ENCODE peak calls at places on chromosomes 7 and 10, in nine cellular contexts. One of them, this sample, is unnamed.

GRCh38 chr7:86818903-86819302 is 175.2 kb downstream of the GRM3 start:
- DNase-seq in brain microvascular endothelial cell: no peak
- DNase-seq in spleen: no peak
- DNase-seq in tibial nerve: no peak
- DNase-seq in right cardiac atrium: no peak
- DNase-seq in upper lobe of right lung: no peak
- DNase-seq in kidney epithelial cell: no peak
- DNase-seq in fibroblast of the aortic adventitia: no peak
- DNase-seq in A673: peak
- DNase-seq in this sample: no peak

GRCh38 chr7:45446195-45446944 is 127.8 kb upstream of the ADCY1 start:
- DNase-seq in brain microvascular endothelial cell: no peak
- DNase-seq in spleen: no peak
- DNase-seq in tibial nerve: no peak
- DNase-seq in right cardiac atrium: no peak
- DNase-seq in upper lobe of right lung: no peak
- DNase-seq in kidney epithelial cell: peak
- DNase-seq in fibroblast of the aortic adventitia: no peak
- DNase-seq in A673: no peak
- DNase-seq in this sample: no peak

GRCh38 chr7:4220011-4220410 is 462.1 kb upstream of the FOXK1 start:
- DNase-seq in brain microvascular endothelial cell: no peak
- DNase-seq in spleen: no peak
- DNase-seq in tibial nerve: no peak
- DNase-seq in right cardiac atrium: no peak
- DNase-seq in upper lobe of right lung: no peak
- DNase-seq in kidney epithelial cell: no peak
- DNase-seq in fibroblast of the aortic adventitia: no peak
- DNase-seq in A673: no peak
- DNase-seq in this sample: peak

GRCh38 chr10:93259126-93259525 is 185.4 kb downstream of the CYP26A1 start:
- DNase-seq in brain microvascular endothelial cell: no peak
- DNase-seq in spleen: no peak
- DNase-seq in tibial nerve: no peak
- DNase-seq in right cardiac atrium: no peak
- DNase-seq in upper lobe of right lung: no peak
- DNase-seq in kidney epithelial cell: no peak
- DNase-seq in fibroblast of the aortic adventitia: peak
- DNase-seq in A673: no peak
- DNase-seq in this sample: no peak

GRCh38 chr10:79266543-79267312 is 80.5 kb upstream of the PPIF start:
- DNase-seq in brain microvascular endothelial cell: peak
- DNase-seq in spleen: no peak
- DNase-seq in tibial nerve: no peak
- DNase-seq in right cardiac atrium: peak
- DNase-seq in upper lobe of right lung: peak
- DNase-seq in kidney epithelial cell: peak
- DNase-seq in fibroblast of the aortic adventitia: peak
- DNase-seq in A673: peak
- DNase-seq in this sample: peak

GRCh38 chr7:73451780-73452398 is 18.3 kb downstream of the FZD9 start:
- DNase-seq in brain microvascular endothelial cell: peak
- DNase-seq in spleen: no peak
- DNase-seq in tibial nerve: no peak
- DNase-seq in right cardiac atrium: no peak
- DNase-seq in upper lobe of right lung: no peak
- DNase-seq in kidney epithelial cell: no peak
- DNase-seq in fibroblast of the aortic adventitia: peak
- DNase-seq in A673: peak
- DNase-seq in this sample: peak

GRCh38 chr10:33248638-33249037 is 85.8 kb downstream of the NRP1 start:
- DNase-seq in brain microvascular endothelial cell: peak
- DNase-seq in spleen: no peak
- DNase-seq in tibial nerve: no peak
- DNase-seq in right cardiac atrium: no peak
- DNase-seq in upper lobe of right lung: no peak
- DNase-seq in kidney epithelial cell: no peak
- DNase-seq in fibroblast of the aortic adventitia: peak
- DNase-seq in A673: peak
- DNase-seq in this sample: no peak

GRCh38 chr10:132970641-132971438 is 28.5 kb upstream of the CFAP46 start:
- DNase-seq in brain microvascular endothelial cell: no peak
- DNase-seq in spleen: peak
- DNase-seq in tibial nerve: no peak
- DNase-seq in right cardiac atrium: no peak
- DNase-seq in upper lobe of right lung: peak
- DNase-seq in kidney epithelial cell: no peak
- DNase-seq in fibroblast of the aortic adventitia: no peak
- DNase-seq in A673: no peak
- DNase-seq in this sample: peak

GRCh38 chr7:130505753-130506152 is 13.9 kb downstream of the MEST start:
- DNase-seq in brain microvascular endothelial cell: peak
- DNase-seq in spleen: no peak
- DNase-seq in tibial nerve: no peak
- DNase-seq in right cardiac atrium: no peak
- DNase-seq in upper lobe of right lung: no peak
- DNase-seq in kidney epithelial cell: no peak
- DNase-seq in fibroblast of the aortic adventitia: no peak
- DNase-seq in A673: no peak
- DNase-seq in this sample: no peak

GRCh38 chr10:122688293-122688989 is 11.2 kb downstream of the C10orf120 start:
- DNase-seq in brain microvascular endothelial cell: peak
- DNase-seq in spleen: no peak
- DNase-seq in tibial nerve: peak
- DNase-seq in right cardiac atrium: peak
- DNase-seq in upper lobe of right lung: no peak
- DNase-seq in kidney epithelial cell: no peak
- DNase-seq in fibroblast of the aortic adventitia: peak
- DNase-seq in A673: no peak
- DNase-seq in this sample: peak

GRCh38 chr7:26451997-26452396 is 160.3 kb downstream of the SNX10 start:
- DNase-seq in brain microvascular endothelial cell: no peak
- DNase-seq in spleen: no peak
- DNase-seq in tibial nerve: no peak
- DNase-seq in right cardiac atrium: no peak
- DNase-seq in upper lobe of right lung: no peak
- DNase-seq in kidney epithelial cell: no peak
- DNase-seq in fibroblast of the aortic adventitia: no peak
- DNase-seq in A673: no peak
- DNase-seq in this sample: no peak

GRCh38 chr10:97341416-97341815 is 6.9 kb upstream of the FRAT2 start:
- DNase-seq in brain microvascular endothelial cell: no peak
- DNase-seq in spleen: no peak
- DNase-seq in tibial nerve: no peak
- DNase-seq in right cardiac atrium: no peak
- DNase-seq in upper lobe of right lung: no peak
- DNase-seq in kidney epithelial cell: no peak
- DNase-seq in fibroblast of the aortic adventitia: no peak
- DNase-seq in A673: no peak
- DNase-seq in this sample: no peak

GRCh38 chr10:59493017-59493416 is 130.7 kb upstream of the FAM13C start:
- DNase-seq in brain microvascular endothelial cell: no peak
- DNase-seq in spleen: peak
- DNase-seq in tibial nerve: no peak
- DNase-seq in right cardiac atrium: no peak
- DNase-seq in upper lobe of right lung: no peak
- DNase-seq in kidney epithelial cell: no peak
- DNase-seq in fibroblast of the aortic adventitia: no peak
- DNase-seq in A673: no peak
- DNase-seq in this sample: no peak
- H3K4me3 ChIP-seq in brain microvascular endothelial cell: no peak
- H3K4me3 ChIP-seq in spleen: no peak
- H3K4me3 ChIP-seq in tibial nerve: no peak
- H3K4me3 ChIP-seq in right cardiac atrium: no peak
- H3K4me3 ChIP-seq in upper lobe of right lung: no peak
- H3K4me3 ChIP-seq in kidney epithelial cell: no peak
- H3K4me3 ChIP-seq in fibroblast of the aortic adventitia: no peak
- H3K4me3 ChIP-seq in A673: no peak
- H3K4me3 ChIP-seq in this sample: no peak

DNA sequence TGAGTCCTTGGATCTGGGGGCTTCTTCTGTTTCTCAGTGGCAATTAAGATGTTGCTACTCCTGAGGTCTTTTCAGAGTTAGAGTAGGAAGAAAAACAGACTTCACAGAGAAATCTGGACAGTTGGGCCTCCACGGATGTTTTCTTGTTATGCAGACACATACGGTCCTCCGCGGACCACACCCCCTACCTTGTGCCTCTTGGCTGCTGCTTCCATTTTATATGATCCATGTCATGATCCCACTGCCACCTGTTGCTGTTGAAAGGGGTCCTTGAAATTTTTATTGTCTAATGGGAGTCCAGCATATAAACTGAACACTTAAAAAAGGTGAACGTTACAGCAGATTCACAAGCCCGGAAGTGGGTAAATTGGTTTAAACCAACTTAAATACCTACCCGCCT is 8.3 kb downstream of the CELF2 start:
- DNase-seq in brain microvascular endothelial cell: no peak
- DNase-seq in spleen: no peak
- DNase-seq in tibial nerve: no peak
- DNase-seq in right cardiac atrium: peak
- DNase-seq in upper lobe of right lung: no peak
- DNase-seq in kidney epithelial cell: no peak
- DNase-seq in fibroblast of the aortic adventitia: no peak
- DNase-seq in A673: no peak
- DNase-seq in this sample: no peak
- H3K4me3 ChIP-seq in brain microvascular endothelial cell: no peak
- H3K4me3 ChIP-seq in spleen: no peak
- H3K4me3 ChIP-seq in tibial nerve: no peak
- H3K4me3 ChIP-seq in right cardiac atrium: no peak
- H3K4me3 ChIP-seq in upper lobe of right lung: no peak
- H3K4me3 ChIP-seq in kidney epithelial cell: no peak
- H3K4me3 ChIP-seq in fibroblast of the aortic adventitia: no peak
- H3K4me3 ChIP-seq in A673: no peak
- H3K4me3 ChIP-seq in this sample: no peak

DNA sequence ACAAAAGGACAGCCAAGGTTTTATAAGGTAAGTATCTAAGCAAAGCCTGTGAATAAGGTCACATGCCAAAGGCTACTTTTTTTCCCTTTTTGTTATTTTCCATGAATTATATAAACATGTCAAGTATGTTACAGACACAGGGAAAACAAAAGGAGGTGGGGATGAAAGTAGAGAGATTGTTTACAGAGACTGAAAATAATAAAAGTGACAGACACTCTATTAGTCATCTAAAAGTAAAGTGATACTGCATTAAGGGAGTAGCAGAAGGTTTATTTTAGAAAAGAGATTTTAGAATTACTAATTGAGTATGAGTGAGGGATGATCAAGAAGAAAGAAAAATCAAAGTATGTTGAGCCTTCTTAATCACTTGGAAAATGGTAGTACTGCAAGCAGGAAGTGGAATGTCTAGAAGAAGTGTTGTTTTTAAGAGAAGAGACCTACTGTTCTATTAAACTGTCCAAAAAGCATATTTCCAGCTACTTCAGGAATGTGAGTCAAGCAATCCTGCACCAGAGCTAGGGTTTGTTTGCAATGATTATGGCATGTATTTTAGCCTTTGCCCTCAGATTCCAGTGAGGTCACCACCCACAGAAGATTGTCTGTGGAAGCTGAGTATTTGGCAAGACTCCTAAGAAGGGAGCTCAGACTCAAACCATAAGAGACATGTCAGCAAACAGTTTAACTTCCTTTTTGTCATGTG is 177.9 kb upstream of the PLXDC2 start:
- DNase-seq in brain microvascular endothelial cell: peak
- DNase-seq in spleen: no peak
- DNase-seq in tibial nerve: no peak
- DNase-seq in right cardiac atrium: no peak
- DNase-seq in upper lobe of right lung: no peak
- DNase-seq in kidney epithelial cell: no peak
- DNase-seq in fibroblast of the aortic adventitia: peak
- DNase-seq in A673: peak
- DNase-seq in this sample: peak
- H3K4me3 ChIP-seq in brain microvascular endothelial cell: peak
- H3K4me3 ChIP-seq in spleen: peak
- H3K4me3 ChIP-seq in tibial nerve: peak
- H3K4me3 ChIP-seq in right cardiac atrium: peak
- H3K4me3 ChIP-seq in upper lobe of right lung: peak
- H3K4me3 ChIP-seq in kidney epithelial cell: no peak
- H3K4me3 ChIP-seq in fibroblast of the aortic adventitia: peak
- H3K4me3 ChIP-seq in A673: no peak
- H3K4me3 ChIP-seq in this sample: peak

DNA sequence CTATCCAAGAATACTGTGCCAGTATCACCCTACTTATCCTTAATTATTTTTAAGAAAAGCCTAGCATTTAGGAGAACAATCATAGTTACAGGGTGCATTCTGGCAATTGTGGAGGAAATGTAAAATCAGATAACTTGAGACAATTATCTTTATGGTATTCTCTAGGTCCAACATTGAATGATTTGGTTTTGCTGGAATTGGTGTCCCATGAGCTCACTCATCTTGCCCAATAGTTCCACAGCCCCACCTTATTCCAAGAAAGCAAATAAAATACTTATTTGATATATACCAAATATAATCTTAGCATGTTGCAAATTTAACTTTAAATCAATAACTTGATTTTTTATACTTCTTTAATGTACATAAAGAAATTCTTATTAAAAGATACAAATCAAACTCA is 65.3 kb downstream of the DGKB start:
- DNase-seq in brain microvascular endothelial cell: no peak
- DNase-seq in spleen: no peak
- DNase-seq in tibial nerve: no peak
- DNase-seq in right cardiac atrium: no peak
- DNase-seq in upper lobe of right lung: no peak
- DNase-seq in kidney epithelial cell: no peak
- DNase-seq in fibroblast of the aortic adventitia: peak
- DNase-seq in A673: peak
- DNase-seq in this sample: no peak
- H3K4me3 ChIP-seq in brain microvascular endothelial cell: no peak
- H3K4me3 ChIP-seq in spleen: no peak
- H3K4me3 ChIP-seq in tibial nerve: no peak
- H3K4me3 ChIP-seq in right cardiac atrium: no peak
- H3K4me3 ChIP-seq in upper lobe of right lung: no peak
- H3K4me3 ChIP-seq in kidney epithelial cell: no peak
- H3K4me3 ChIP-seq in fibroblast of the aortic adventitia: no peak
- H3K4me3 ChIP-seq in A673: peak
- H3K4me3 ChIP-seq in this sample: no peak

This sample was measured in osteoblast.